ENCODE peak calls at places on chromosomes 12 and 14, in four cellular contexts. T is WTC11, J is K562, E is HepG2. Q is an unnamed sample.

GRCh38 chr12:131123817-131124216 is 170.1 kb downstream of the ADGRD1 start:
- DNase-seq in E (no peak), J (no peak), T (no peak), Q (no peak)

GRCh38 chr12:27133022-27133590 is 50.7 kb upstream of the C12orf71 start:
- DNase-seq in T (no peak), E (no peak), J (no peak), Q (no peak)

GRCh38 chr14:91113829-91114078 is at the start of gene DGLUCY:
- DNase-seq in T (no peak), J (peak), E (no peak), Q (peak)

GRCh38 chr12:65895759-65896656 is 71.7 kb downstream of the HMGA2 start:
- DNase-seq in E (peak), J (no peak), T (no peak), Q (no peak)

GRCh38 chr12:45050331-45050750 is 558 bp downstream of the DBX2 start:
- DNase-seq in J (no peak), E (no peak), T (peak), Q (no peak)

GRCh38 chr14:40164083-40164482 is 731.9 kb upstream of the FBXO33 start:
- DNase-seq in J (no peak), E (no peak), T (no peak), Q (no peak)

GRCh38 chr12:101021911-101022388 is 188.1 kb downstream of the SLC5A8 start:
- DNase-seq in E (peak), T (no peak), J (no peak), Q (no peak)

GRCh38 chr12:95764848-95765247 is 25.7 kb downstream of the NTN4 start:
- DNase-seq in J (no peak), E (no peak), T (no peak), Q (no peak)

GRCh38 chr12:68317047-68317667 is 15.0 kb downstream of the MDM1 start:
- DNase-seq in T (no peak), J (peak), E (peak), Q (peak)

GRCh38 chr12:123492290-123492689 is 34.4 kb downstream of the SNRNP35 start:
- DNase-seq in T (no peak), J (no peak), E (no peak), Q (no peak)

GRCh38 chr12:70151993-70152392 is 91.2 kb upstream of the CNOT2 start:
- DNase-seq in E (no peak), T (no peak), J (peak), Q (no peak)

GRCh38 chr14:47262801-47263200 is 412.6 kb downstream of the MDGA2 start:
- DNase-seq in J (no peak), E (no peak), T (no peak), Q (no peak)

GRCh38 chr12:51323317-51323960 is 535 bp downstream of the BIN2 start:
- DNase-seq in J (no peak), E (no peak), T (no peak), Q (no peak)

GRCh38 chr12:104055686-104056388 is 5.8 kb upstream of the GLT8D2 start:
- DNase-seq in E (no peak), J (no peak), T (no peak), Q (no peak)

GRCh38 chr12:101667591-101667990 is 29.8 kb upstream of the CHPT1 start:
- DNase-seq in T (no peak), E (no peak), J (no peak), Q (no peak)

GRCh38 chr12:100404769-100405407 is 48.0 kb downstream of the SLC17A8 start:
- DNase-seq in T (peak), E (peak), J (peak), Q (peak)

GRCh38 chr12:132187646-132188450 is 43.6 kb downstream of the NOC4L start:
- DNase-seq in T (no peak), E (no peak), J (no peak), Q (no peak)

DNA sequence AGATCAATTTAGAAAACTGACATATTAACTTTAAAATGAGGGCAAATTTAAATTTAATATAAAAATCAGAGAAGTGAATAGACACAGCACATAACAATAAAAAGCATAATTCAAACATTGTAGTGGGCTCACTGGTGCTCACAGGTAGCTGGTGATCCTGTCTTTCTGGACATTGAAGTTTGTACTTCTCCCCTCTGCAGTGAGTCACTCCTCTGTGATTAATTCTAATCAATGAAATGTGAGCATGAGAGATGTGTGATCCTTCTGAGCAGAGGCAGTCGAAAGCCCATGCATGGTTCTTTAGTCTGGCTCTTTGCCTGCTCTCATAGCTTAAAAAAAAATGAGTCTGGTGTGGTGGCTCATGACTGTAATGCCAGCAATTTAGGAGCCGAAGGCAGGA is 59.0 kb upstream of the RERGL start:
- DNase-seq in E (no peak), T (no peak), J (no peak), Q (no peak)
- TF ChIP-seq ELF4 in E (no peak), T (no peak), J (no peak), Q (no peak)

GRCh38 chr12:48069253-48069652 is 36.6 kb downstream of the SENP1 start:
- DNase-seq in E (no peak), J (no peak), T (no peak), Q (no peak)
- TF ChIP-seq ELF4 in E (no peak), J (no peak), T (no peak), Q (no peak)

GRCh38 chr14:104323551-104324175 is 185.3 kb downstream of the KIF26A start:
- DNase-seq in J (no peak), T (no peak), E (no peak), Q (no peak)
- TF ChIP-seq ELF4 in J (no peak), T (no peak), E (no peak), Q (no peak)

GRCh38 chr14:75141967-75142366 is 15.1 kb upstream of the NEK9 start:
- DNase-seq in E (peak), J (no peak), T (no peak), Q (peak)
- TF ChIP-seq ELF4 in E (no peak), J (no peak), T (no peak), Q (no peak)

GRCh38 chr12:81896771-81897170 is 137.6 kb upstream of the PPFIA2 start:
- DNase-seq in E (no peak), J (no peak), T (peak), Q (no peak)
- TF ChIP-seq ELF4 in E (no peak), J (no peak), T (no peak), Q (no peak)

DNA sequence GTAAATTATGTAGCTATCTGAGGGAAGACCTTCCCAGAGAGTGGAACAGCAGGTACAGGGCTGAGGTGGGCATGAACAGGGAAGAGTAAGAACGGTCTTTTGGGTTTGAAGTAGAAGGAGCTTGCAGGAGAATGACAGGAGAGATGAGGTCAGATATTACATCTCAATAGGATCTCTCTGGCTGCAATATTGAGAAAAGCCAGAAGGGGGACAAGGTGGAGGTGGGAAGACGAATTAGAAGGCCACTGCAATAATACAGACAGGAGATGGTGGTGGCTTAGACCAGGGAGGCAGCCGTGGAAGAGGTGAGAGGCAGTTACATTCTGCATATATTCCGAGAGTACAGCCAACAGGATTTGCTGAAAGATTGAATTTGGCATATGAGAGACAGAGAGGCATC is 310.2 kb downstream of the APAF1 start:
- DNase-seq in T (peak), E (peak), J (peak), Q (peak)
- TF ChIP-seq ELF4 in T (no peak), E (no peak), J (no peak), Q (no peak)

GRCh38 chr14:23297096-23297495 is 5.6 kb downstream of the PPP1R3E start:
- DNase-seq in T (no peak), E (no peak), J (no peak), Q (no peak)

GRCh38 chr14:23297878-23298277 is 4.8 kb downstream of the PPP1R3E start:
- DNase-seq in J (no peak), E (no peak), T (no peak), Q (no peak)

GRCh38 chr14:23296012-23296777 is 6.5 kb downstream of the PPP1R3E start:
- DNase-seq in J (no peak), E (no peak), T (no peak), Q (no peak)

GRCh38 chr14:23294346-23294733 is 8.3 kb downstream of the PPP1R3E start:
- DNase-seq in E (no peak), J (no peak), T (no peak), Q (no peak)

GRCh38 chr14:23294734-23295561 is 7.7 kb downstream of the PPP1R3E start:
- DNase-seq in J (peak), T (peak), E (peak), Q (peak)
- TF ChIP-seq ELF4 in J (peak), T (no peak), E (no peak), Q (no peak)

GRCh38 chr14:104264495-104265265 is 126.3 kb downstream of the KIF26A start:
- DNase-seq in T (peak), E (no peak), J (no peak), Q (no peak)

GRCh38 chr14:104266643-104267575 is 128.5 kb downstream of the KIF26A start:
- DNase-seq in T (no peak), E (no peak), J (no peak), Q (no peak)

GRCh38 chr14:104265918-104266642 is 127.7 kb downstream of the KIF26A start:
- DNase-seq in J (no peak), T (no peak), E (no peak), Q (no peak)

GRCh38 chr14:104262515-104263514 is 124.4 kb downstream of the KIF26A start:
- DNase-seq in J (no peak), T (no peak), E (no peak), Q (no peak)

GRCh38 chr14:104263671-104264358 is 125.4 kb downstream of the KIF26A start:
- DNase-seq in T (peak), J (no peak), E (no peak), Q (no peak)
- TF ChIP-seq ELF4 in T (no peak), J (no peak), E (no peak), Q (no peak)

GRCh38 chr12:1127021-1127420 is 136.0 kb downstream of the ERC1 start:
- DNase-seq in J (no peak), E (no peak), T (no peak), Q (no peak)
- TF ChIP-seq ELF4 in J (no peak), E (no peak), T (no peak), Q (no peak)

Q was measured in HEK293T.